ENCODE peak calls at places on chromosomes 4 and X, in ten cellular contexts. C is smooth muscle cell of the brain vasculature, P is NCI-H1105, N is NCI-H446, S is MM.1S, R is CD14-positive monocyte, U is Calu3, V is NCI-H510A, D is AG08396, M is fibroblast of villous mesenchyme. B is an unnamed sample.

GRCh38 chrX:70030242-70030823 is 19.4 kb downstream of the AWAT2 start:
- DNase-seq in R (no peak), N (peak), D (peak), S (peak), C (no peak), M (peak), U (peak), P (peak), V (no peak), B (peak)

GRCh38 chrX:11791090-11791489 is 33.1 kb downstream of the MSL3 start:
- DNase-seq in V (no peak), P (no peak), U (no peak), S (no peak), M (no peak), D (no peak), R (no peak), N (no peak), C (no peak), B (no peak)

GRCh38 chrX:8632949-8633348 is 99.0 kb downstream of the ANOS1 start:
- DNase-seq in S (no peak), D (no peak), R (no peak), C (no peak), V (no peak), M (no peak), P (peak), U (no peak), N (no peak), B (no peak)

GRCh38 chr4:108787106-108787505 is 24.3 kb upstream of the ETNPPL start:
- DNase-seq in C (no peak), U (no peak), S (no peak), P (no peak), V (no peak), N (no peak), R (no peak), D (no peak), M (no peak), B (no peak)

GRCh38 chr4:73417973-73418372 is 13.9 kb downstream of the ALB start:
- DNase-seq in S (no peak), M (peak), N (no peak), U (no peak), V (no peak), R (no peak), P (no peak), C (no peak), D (no peak), B (no peak)

GRCh38 chr4:137310593-137311490 is 221.5 kb downstream of the PCDH18 start:
- DNase-seq in S (no peak), C (peak), R (no peak), D (peak), V (no peak), U (no peak), M (peak), P (no peak), N (peak), B (no peak)

GRCh38 chr4:6446538-6447451 is 25.6 kb downstream of the PPP2R2C start:
- DNase-seq in V (no peak), N (peak), D (no peak), M (no peak), P (no peak), C (no peak), S (no peak), U (no peak), R (no peak), B (no peak)

GRCh38 chr4:26325191-26325590 is 4.4 kb downstream of the RBPJ start:
- DNase-seq in P (no peak), N (peak), S (peak), R (no peak), V (no peak), D (no peak), M (peak), U (peak), C (no peak), B (no peak)

GRCh38 chrX:23792861-23793553 is 10.0 kb downstream of the SAT1 start:
- DNase-seq in U (no peak), D (no peak), C (peak), V (peak), S (no peak), N (peak), P (peak), R (no peak), M (no peak), B (peak)

GRCh38 chr4:180058731-180059215 is 2184.4 kb upstream of the TENM3 start:
- DNase-seq in P (peak), C (no peak), S (peak), V (peak), R (no peak), U (peak), N (no peak), M (peak), D (peak), B (peak)

GRCh38 chr4:98745372-98745771 is 87.0 kb upstream of the TSPAN5 start:
- DNase-seq in P (no peak), U (no peak), S (no peak), C (no peak), D (no peak), N (peak), V (no peak), M (peak), R (no peak), B (no peak)

GRCh38 chrX:57772637-57773036 is 92.6 kb upstream of the NLRP2B start:
- DNase-seq in M (no peak), N (peak), D (no peak), R (no peak), S (no peak), P (no peak), C (no peak), U (no peak), V (no peak), B (no peak)

GRCh38 chr4:107719211-107719926 is 665 bp downstream of the PAPSS1 start:
- DNase-seq in P (no peak), N (peak), M (peak), U (peak), C (no peak), V (peak), R (no peak), S (peak), D (peak), B (no peak)

GRCh38 chr4:71944956-71945355 is 86.8 kb upstream of the NPFFR2 start:
- DNase-seq in S (no peak), U (no peak), D (no peak), N (no peak), C (no peak), P (no peak), R (no peak), V (no peak), M (peak), B (no peak)

B was measured in NCI-H2029 treated with DMSO at 0.1 percent for 48 hours.